ENCODE peak calls at places on chromosomes 16 and 17, in five cellular contexts. N, R, Z, F and X are unnamed samples.

GRCh38 chr17:61411944-61412859 is 12.6 kb downstream of the TBX2 start:
- DNase-seq in N (peak; percentile 63), R (peak; percentile 81), Z (peak; percentile 82), F (peak; percentile 84), X (peak; percentile 89)

GRCh38 chr17:74417178-74418045 is 14.5 kb upstream of the GPRC5C start:
- DNase-seq in N (peak; percentile 81), R (peak; percentile 81), Z (peak; percentile 90), F (no peak), X (peak; percentile 83)

GRCh38 chr17:57999496-58000017 is 7.5 kb downstream of the SRSF1 start:
- DNase-seq in N (peak; percentile 75), R (peak; percentile 48), Z (peak; percentile 81), F (peak; percentile 87), X (no peak)

GRCh38 chr16:83336630-83337029 is 471.1 kb upstream of the HSBP1 start:
- DNase-seq in N (no peak), R (peak; percentile 61), Z (no peak), F (peak; percentile 88), X (peak; percentile 42)

GRCh38 chr17:34865696-34866095 is 95.6 kb downstream of the CCT6B start:
- DNase-seq in N (no peak), R (no peak), Z (no peak), F (no peak), X (no peak)

GRCh38 chr17:17551361-17551760 is 40.1 kb downstream of the PEMT start:
- DNase-seq in N (no peak), R (no peak), Z (no peak), F (peak; percentile 45), X (no peak)

GRCh38 chr17:51456942-51457341 is 196.6 kb downstream of the UTP18 start:
- DNase-seq in N (no peak), R (no peak), Z (peak; percentile 47), F (no peak), X (no peak)

GRCh38 chr16:74896389-74897370 is 88.2 kb downstream of the WDR59 start:
- DNase-seq in N (peak; percentile 40), R (peak; percentile 62), Z (peak; percentile 55), F (peak; percentile 34), X (peak; percentile 64)

GRCh38 chr17:72616457-72616856 is 476.0 kb downstream of the SLC39A11 start:
- DNase-seq in N (no peak), R (no peak), Z (no peak), F (no peak), X (no peak)

GRCh38 chr17:40862985-40863733 is 3.9 kb downstream of the KRT12 start:
- DNase-seq in N (no peak), R (no peak), Z (no peak), F (no peak), X (no peak)

GRCh38 chr17:60610481-60610880 is 10.5 kb downstream of the PPM1D start:
- DNase-seq in N (no peak), R (no peak), Z (no peak), F (peak; percentile 35), X (no peak)

DNA sequence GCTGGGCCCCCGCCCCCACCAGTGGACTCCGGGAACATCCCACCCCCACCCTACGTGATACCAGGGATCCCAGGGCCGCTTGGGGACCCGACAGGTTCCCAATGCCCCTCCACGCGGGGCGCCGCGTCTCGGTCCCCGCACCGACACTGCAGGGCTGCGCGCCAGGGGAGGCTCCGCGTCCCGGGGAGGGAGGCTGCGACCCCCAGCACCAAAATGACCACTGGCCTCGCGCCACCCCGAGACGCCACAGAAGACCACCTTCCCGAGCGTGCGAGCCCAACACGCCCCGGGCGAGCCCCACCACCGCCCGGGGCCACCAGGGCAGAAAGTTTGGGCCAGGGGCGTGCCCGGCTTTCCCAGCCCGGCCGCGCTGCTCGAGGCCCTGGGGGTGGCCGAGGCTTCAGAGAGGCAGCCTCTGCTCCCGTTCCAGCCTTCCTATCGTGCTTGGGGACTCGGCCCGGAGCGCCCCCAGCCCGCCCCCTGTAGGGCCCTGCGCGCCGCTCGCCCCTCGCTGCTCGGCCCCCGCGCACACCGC is 1.2 kb downstream of the RBFOX3 start:
- DNase-seq in N (no peak), R (no peak), Z (peak; percentile 39), F (no peak), X (no peak)
- TF ChIP-seq CTCF in N (no peak), R (no peak), Z (peak; percentile 22), F (no peak), X (no peak)

GRCh38 chr16:15874745-15875314 is 13.6 kb downstream of the CEP20 start:
- DNase-seq in N (peak; percentile 39), R (peak; percentile 56), Z (peak; percentile 87), F (peak; percentile 77), X (peak; percentile 15)
- TF ChIP-seq CTCF in N (peak; percentile 81), R (peak; percentile 90), Z (peak; percentile 75), F (peak; percentile 91), X (peak; percentile 84)

DNA sequence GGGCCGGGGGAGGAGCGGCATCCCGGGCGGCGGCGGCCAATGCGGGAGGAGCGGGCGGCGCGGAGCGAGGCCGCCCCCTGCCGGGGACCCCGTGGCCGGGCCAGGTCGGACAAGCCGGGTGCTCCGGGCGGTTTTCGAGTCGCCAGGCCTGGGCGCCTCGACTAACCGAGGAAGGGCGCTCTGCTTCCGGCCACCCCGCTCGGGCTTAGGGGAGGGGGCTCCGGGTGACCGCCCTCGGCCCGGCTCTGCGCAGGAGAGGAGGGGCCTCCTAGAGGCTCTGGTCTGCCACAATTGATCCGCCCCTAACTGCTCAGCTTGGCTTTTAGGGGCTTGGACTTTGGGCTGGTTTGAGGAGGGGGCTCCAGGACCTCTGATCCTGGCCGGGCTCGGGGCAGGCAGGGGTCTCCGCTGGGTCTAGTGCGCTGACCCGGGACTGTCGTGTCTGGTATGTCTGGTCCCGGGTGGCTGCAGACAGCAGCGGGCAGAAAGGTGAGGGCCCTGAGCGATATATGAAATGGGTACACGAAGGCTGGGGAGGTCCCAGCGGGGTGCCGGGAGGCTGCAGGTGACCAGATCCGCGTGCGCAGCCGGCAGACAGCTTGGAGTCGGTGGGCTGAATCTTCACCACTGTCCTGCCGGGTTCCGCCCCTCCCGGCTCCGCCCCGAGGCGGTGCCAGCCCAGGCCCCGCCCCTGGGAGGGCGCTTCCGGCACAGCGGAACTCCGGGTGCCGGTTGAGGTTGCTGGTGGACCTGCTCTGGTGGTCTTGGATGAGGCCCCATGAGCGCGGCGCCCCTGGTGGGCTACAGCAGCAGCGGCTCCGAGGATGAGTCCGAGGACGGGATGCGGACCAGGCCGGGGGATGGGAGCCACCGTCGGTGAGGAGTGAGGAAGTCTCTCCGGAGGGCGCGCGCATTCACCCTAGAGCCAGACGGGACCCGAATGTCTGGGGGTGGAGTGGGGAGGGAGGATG is at the start of gene USB1:
- DNase-seq in N (peak; percentile 76), R (peak; percentile 83), Z (peak; percentile 91), F (peak; percentile 78), X (peak; percentile 86)
- TF ChIP-seq CTCF in N (peak; percentile 67), R (peak; percentile 19), Z (peak; percentile 77), F (peak; percentile 60), X (peak; percentile 85)

GRCh38 chr16:67902831-67903230 is 9.8 kb downstream of the PSKH1 start:
- DNase-seq in N (no peak), R (no peak), Z (no peak), F (no peak), X (no peak)
- TF ChIP-seq CTCF in N (no peak), R (no peak), Z (no peak), F (no peak), X (no peak)

DNA sequence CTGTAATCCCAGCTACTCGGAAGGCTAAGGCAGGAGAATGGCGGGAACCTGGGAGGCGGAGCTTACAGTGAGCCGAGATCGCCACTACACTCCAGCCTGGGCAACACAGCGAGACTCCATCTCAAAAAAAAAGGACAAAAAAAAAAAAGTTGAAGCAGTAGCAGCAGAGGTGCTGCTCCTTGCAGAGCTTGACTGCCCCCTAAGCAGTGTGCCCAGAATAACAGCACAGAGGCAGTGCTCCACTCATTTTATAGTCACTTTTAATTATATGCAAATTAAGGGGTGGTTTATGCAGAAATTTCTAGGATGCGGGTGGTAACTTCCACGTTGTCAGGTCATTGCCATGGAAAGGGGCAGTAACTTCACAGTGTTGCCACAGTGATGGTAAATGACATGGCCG is 54.3 kb upstream of the NOL11 start:
- DNase-seq in N (no peak), R (no peak), Z (peak; percentile 8), F (no peak), X (no peak)
- TF ChIP-seq CTCF in N (no peak), R (no peak), Z (no peak), F (no peak), X (peak; percentile 38)

DNA sequence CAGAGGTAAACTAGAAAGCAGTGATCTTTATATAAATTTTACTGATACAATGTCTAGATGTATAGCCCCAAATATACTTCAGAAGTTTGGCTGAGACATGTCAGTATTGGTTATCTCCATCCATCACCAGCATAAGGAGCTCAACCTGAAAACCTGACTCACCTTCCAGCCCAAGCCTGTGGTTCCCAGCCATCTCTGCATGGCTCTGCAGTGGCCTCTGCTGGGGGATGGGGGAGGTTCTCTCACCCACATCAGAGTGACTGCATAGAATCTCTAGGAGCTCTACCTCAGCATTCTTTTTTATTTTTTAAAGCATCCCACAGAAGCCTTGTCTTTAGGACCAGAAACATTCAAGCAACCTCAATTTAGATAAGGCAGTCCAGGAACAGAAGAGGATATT is 27.3 kb downstream of the USP7 start:
- DNase-seq in N (peak; percentile 59), R (peak; percentile 74), Z (peak; percentile 56), F (peak; percentile 42), X (peak; percentile 72)
- TF ChIP-seq CTCF in N (peak; percentile 72), R (peak; percentile 66), Z (peak; percentile 39), F (peak; percentile 71), X (peak; percentile 87)